ENCODE peak calls at places on chromosomes 2 and 18, in ten cellular contexts. One of them, this sample, is unnamed.
A peak's percentile ranks its signal among the peaks of the same experiment; 100 is the strongest.

GRCh38 chr2:42796427-42797248 is 4.3 kb upstream of the HAAO start:
- DNase-seq in lung microvascular endothelial cell: no peak
- DNase-seq in germinal center: no peak
- DNase-seq in fibroblast of pulmonary artery: no peak
- DNase-seq in 8988T: no peak
- DNase-seq in activated CD4-positive, alpha-beta T cell treated with anti-CD3 and anti-CD28 coated beads for 24 hours: no peak
- DNase-seq in activated CD8-positive, alpha-beta memory T cell treated with anti-CD3 and anti-CD28 coated beads, Interleukin-2, amount 50 U/mL, for 48 hours: no peak
- DNase-seq in glutamatergic neuron: no peak
- DNase-seq in HT-29: no peak
- DNase-seq in nucleus accumbens: no peak
- DNase-seq in this sample: no peak

GRCh38 chr2:241612156-241613017 is 24.6 kb downstream of the THAP4 start:
- DNase-seq in lung microvascular endothelial cell: no peak
- DNase-seq in germinal center: no peak
- DNase-seq in fibroblast of pulmonary artery: peak; percentile 24
- DNase-seq in 8988T: no peak
- DNase-seq in activated CD4-positive, alpha-beta T cell treated with anti-CD3 and anti-CD28 coated beads for 24 hours: no peak
- DNase-seq in activated CD8-positive, alpha-beta memory T cell treated with anti-CD3 and anti-CD28 coated beads, Interleukin-2, amount 50 U/mL, for 48 hours: no peak
- DNase-seq in glutamatergic neuron: no peak
- DNase-seq in HT-29: no peak
- DNase-seq in nucleus accumbens: no peak
- DNase-seq in this sample: no peak

GRCh38 chr2:22992446-22992845 is 392.5 kb upstream of the KLHL29 start:
- DNase-seq in lung microvascular endothelial cell: no peak
- DNase-seq in germinal center: no peak
- DNase-seq in fibroblast of pulmonary artery: no peak
- DNase-seq in 8988T: no peak
- DNase-seq in activated CD4-positive, alpha-beta T cell treated with anti-CD3 and anti-CD28 coated beads for 24 hours: no peak
- DNase-seq in activated CD8-positive, alpha-beta memory T cell treated with anti-CD3 and anti-CD28 coated beads, Interleukin-2, amount 50 U/mL, for 48 hours: no peak
- DNase-seq in glutamatergic neuron: no peak
- DNase-seq in HT-29: no peak
- DNase-seq in nucleus accumbens: no peak
- DNase-seq in this sample: no peak

GRCh38 chr2:182541268-182541667 is 114.4 kb upstream of the PDE1A start:
- DNase-seq in lung microvascular endothelial cell: peak; percentile 20
- DNase-seq in germinal center: no peak
- DNase-seq in fibroblast of pulmonary artery: no peak
- DNase-seq in 8988T: no peak
- DNase-seq in activated CD4-positive, alpha-beta T cell treated with anti-CD3 and anti-CD28 coated beads for 24 hours: no peak
- DNase-seq in activated CD8-positive, alpha-beta memory T cell treated with anti-CD3 and anti-CD28 coated beads, Interleukin-2, amount 50 U/mL, for 48 hours: no peak
- DNase-seq in glutamatergic neuron: no peak
- DNase-seq in HT-29: no peak
- DNase-seq in nucleus accumbens: no peak
- DNase-seq in this sample: no peak

GRCh38 chr2:233974530-233975071 is 57.4 kb downstream of the TRPM8 start:
- DNase-seq in lung microvascular endothelial cell: peak; percentile 93
- DNase-seq in germinal center: no peak
- DNase-seq in fibroblast of pulmonary artery: peak; percentile 87
- DNase-seq in 8988T: peak; percentile 92
- DNase-seq in activated CD4-positive, alpha-beta T cell treated with anti-CD3 and anti-CD28 coated beads for 24 hours: no peak
- DNase-seq in activated CD8-positive, alpha-beta memory T cell treated with anti-CD3 and anti-CD28 coated beads, Interleukin-2, amount 50 U/mL, for 48 hours: peak; percentile 62
- DNase-seq in glutamatergic neuron: no peak
- DNase-seq in HT-29: peak; percentile 43
- DNase-seq in nucleus accumbens: no peak
- DNase-seq in this sample: peak; percentile 100

GRCh38 chr2:229133155-229133772 is 137.8 kb downstream of the PID1 start:
- DNase-seq in lung microvascular endothelial cell: peak; percentile 21
- DNase-seq in germinal center: no peak
- DNase-seq in fibroblast of pulmonary artery: peak; percentile 76
- DNase-seq in 8988T: peak; percentile 8
- DNase-seq in activated CD4-positive, alpha-beta T cell treated with anti-CD3 and anti-CD28 coated beads for 24 hours: no peak
- DNase-seq in activated CD8-positive, alpha-beta memory T cell treated with anti-CD3 and anti-CD28 coated beads, Interleukin-2, amount 50 U/mL, for 48 hours: no peak
- DNase-seq in glutamatergic neuron: no peak
- DNase-seq in HT-29: peak; percentile 64
- DNase-seq in nucleus accumbens: no peak
- DNase-seq in this sample: peak; percentile 78

GRCh38 chr2:85765081-85765731 is 11.4 kb downstream of the ATOH8 start:
- DNase-seq in lung microvascular endothelial cell: peak; percentile 37
- DNase-seq in germinal center: no peak
- DNase-seq in fibroblast of pulmonary artery: no peak
- DNase-seq in 8988T: no peak
- DNase-seq in activated CD4-positive, alpha-beta T cell treated with anti-CD3 and anti-CD28 coated beads for 24 hours: no peak
- DNase-seq in activated CD8-positive, alpha-beta memory T cell treated with anti-CD3 and anti-CD28 coated beads, Interleukin-2, amount 50 U/mL, for 48 hours: no peak
- DNase-seq in glutamatergic neuron: no peak
- DNase-seq in HT-29: no peak
- DNase-seq in nucleus accumbens: no peak
- DNase-seq in this sample: peak; percentile 61

GRCh38 chr18:43422483-43422882 is 145.2 kb upstream of the SYT4 start:
- DNase-seq in lung microvascular endothelial cell: no peak
- DNase-seq in germinal center: no peak
- DNase-seq in fibroblast of pulmonary artery: no peak
- DNase-seq in 8988T: no peak
- DNase-seq in activated CD4-positive, alpha-beta T cell treated with anti-CD3 and anti-CD28 coated beads for 24 hours: no peak
- DNase-seq in activated CD8-positive, alpha-beta memory T cell treated with anti-CD3 and anti-CD28 coated beads, Interleukin-2, amount 50 U/mL, for 48 hours: no peak
- DNase-seq in glutamatergic neuron: peak; percentile 35
- DNase-seq in HT-29: peak; percentile 18
- DNase-seq in nucleus accumbens: no peak
- DNase-seq in this sample: peak; percentile 0

GRCh38 chr2:232418466-232419244 is 12.0 kb downstream of the ALPG start:
- DNase-seq in lung microvascular endothelial cell: no peak
- DNase-seq in germinal center: no peak
- DNase-seq in fibroblast of pulmonary artery: peak; percentile 3
- DNase-seq in 8988T: peak; percentile 24
- DNase-seq in activated CD4-positive, alpha-beta T cell treated with anti-CD3 and anti-CD28 coated beads for 24 hours: peak; percentile 20
- DNase-seq in activated CD8-positive, alpha-beta memory T cell treated with anti-CD3 and anti-CD28 coated beads, Interleukin-2, amount 50 U/mL, for 48 hours: no peak
- DNase-seq in glutamatergic neuron: peak; percentile 70
- DNase-seq in HT-29: no peak
- DNase-seq in nucleus accumbens: no peak
- DNase-seq in this sample: no peak

GRCh38 chr2:37084797-37085196 is 479 bp downstream of the GPATCH11 start:
- DNase-seq in lung microvascular endothelial cell: no peak
- DNase-seq in germinal center: peak; percentile 8
- DNase-seq in fibroblast of pulmonary artery: no peak
- DNase-seq in 8988T: no peak
- DNase-seq in activated CD4-positive, alpha-beta T cell treated with anti-CD3 and anti-CD28 coated beads for 24 hours: no peak
- DNase-seq in activated CD8-positive, alpha-beta memory T cell treated with anti-CD3 and anti-CD28 coated beads, Interleukin-2, amount 50 U/mL, for 48 hours: no peak
- DNase-seq in glutamatergic neuron: no peak
- DNase-seq in HT-29: no peak
- DNase-seq in nucleus accumbens: no peak
- DNase-seq in this sample: no peak

GRCh38 chr2:146837857-146838256 is 1007.0 kb upstream of the ACVR2A start:
- DNase-seq in lung microvascular endothelial cell: peak; percentile 41
- DNase-seq in germinal center: no peak
- DNase-seq in fibroblast of pulmonary artery: peak; percentile 24
- DNase-seq in 8988T: no peak
- DNase-seq in activated CD4-positive, alpha-beta T cell treated with anti-CD3 and anti-CD28 coated beads for 24 hours: no peak
- DNase-seq in activated CD8-positive, alpha-beta memory T cell treated with anti-CD3 and anti-CD28 coated beads, Interleukin-2, amount 50 U/mL, for 48 hours: no peak
- DNase-seq in glutamatergic neuron: no peak
- DNase-seq in HT-29: peak; percentile 4
- DNase-seq in nucleus accumbens: no peak
- DNase-seq in this sample: no peak

GRCh38 chr2:128578406-128579385 is 260.0 kb upstream of the HS6ST1 start:
- DNase-seq in lung microvascular endothelial cell: no peak
- DNase-seq in germinal center: no peak
- DNase-seq in fibroblast of pulmonary artery: no peak
- DNase-seq in 8988T: no peak
- DNase-seq in activated CD4-positive, alpha-beta T cell treated with anti-CD3 and anti-CD28 coated beads for 24 hours: no peak
- DNase-seq in activated CD8-positive, alpha-beta memory T cell treated with anti-CD3 and anti-CD28 coated beads, Interleukin-2, amount 50 U/mL, for 48 hours: no peak
- DNase-seq in glutamatergic neuron: no peak
- DNase-seq in HT-29: no peak
- DNase-seq in nucleus accumbens: no peak
- DNase-seq in this sample: no peak

GRCh38 chr2:63734510-63734909 is 107.2 kb upstream of the UGP2 start:
- DNase-seq in lung microvascular endothelial cell: no peak
- DNase-seq in germinal center: no peak
- DNase-seq in fibroblast of pulmonary artery: peak; percentile 28
- DNase-seq in 8988T: no peak
- DNase-seq in activated CD4-positive, alpha-beta T cell treated with anti-CD3 and anti-CD28 coated beads for 24 hours: no peak
- DNase-seq in activated CD8-positive, alpha-beta memory T cell treated with anti-CD3 and anti-CD28 coated beads, Interleukin-2, amount 50 U/mL, for 48 hours: no peak
- DNase-seq in glutamatergic neuron: no peak
- DNase-seq in HT-29: no peak
- DNase-seq in nucleus accumbens: no peak
- DNase-seq in this sample: no peak

GRCh38 chr2:217911283-217911965 is 91.4 kb downstream of the TNS1 start:
- DNase-seq in lung microvascular endothelial cell: no peak
- DNase-seq in germinal center: no peak
- DNase-seq in fibroblast of pulmonary artery: no peak
- DNase-seq in 8988T: no peak
- DNase-seq in activated CD4-positive, alpha-beta T cell treated with anti-CD3 and anti-CD28 coated beads for 24 hours: no peak
- DNase-seq in activated CD8-positive, alpha-beta memory T cell treated with anti-CD3 and anti-CD28 coated beads, Interleukin-2, amount 50 U/mL, for 48 hours: no peak
- DNase-seq in glutamatergic neuron: no peak
- DNase-seq in HT-29: no peak
- DNase-seq in nucleus accumbens: no peak
- DNase-seq in this sample: no peak

GRCh38 chr2:85273732-85274731 is 53.8 kb downstream of the TGOLN2 start:
- DNase-seq in lung microvascular endothelial cell: peak; percentile 67
- DNase-seq in germinal center: no peak
- DNase-seq in fibroblast of pulmonary artery: peak; percentile 77
- DNase-seq in 8988T: no peak
- DNase-seq in activated CD4-positive, alpha-beta T cell treated with anti-CD3 and anti-CD28 coated beads for 24 hours: no peak
- DNase-seq in activated CD8-positive, alpha-beta memory T cell treated with anti-CD3 and anti-CD28 coated beads, Interleukin-2, amount 50 U/mL, for 48 hours: no peak
- DNase-seq in glutamatergic neuron: no peak
- DNase-seq in HT-29: peak; percentile 20
- DNase-seq in nucleus accumbens: no peak
- DNase-seq in this sample: peak; percentile 66

GRCh38 chr2:70983506-70984227 is 5.2 kb downstream of the ANKRD53 start:
- DNase-seq in lung microvascular endothelial cell: no peak
- DNase-seq in germinal center: no peak
- DNase-seq in fibroblast of pulmonary artery: no peak
- DNase-seq in 8988T: no peak
- DNase-seq in activated CD4-positive, alpha-beta T cell treated with anti-CD3 and anti-CD28 coated beads for 24 hours: no peak
- DNase-seq in activated CD8-positive, alpha-beta memory T cell treated with anti-CD3 and anti-CD28 coated beads, Interleukin-2, amount 50 U/mL, for 48 hours: peak; percentile 37
- DNase-seq in glutamatergic neuron: no peak
- DNase-seq in HT-29: no peak
- DNase-seq in nucleus accumbens: no peak
- DNase-seq in this sample: no peak

GRCh38 chr2:223734346-223734745 is 103.0 kb downstream of the AP1S3 start:
- DNase-seq in lung microvascular endothelial cell: no peak
- DNase-seq in germinal center: no peak
- DNase-seq in fibroblast of pulmonary artery: peak; percentile 65
- DNase-seq in 8988T: no peak
- DNase-seq in activated CD4-positive, alpha-beta T cell treated with anti-CD3 and anti-CD28 coated beads for 24 hours: no peak
- DNase-seq in activated CD8-positive, alpha-beta memory T cell treated with anti-CD3 and anti-CD28 coated beads, Interleukin-2, amount 50 U/mL, for 48 hours: no peak
- DNase-seq in glutamatergic neuron: no peak
- DNase-seq in HT-29: no peak
- DNase-seq in nucleus accumbens: no peak
- DNase-seq in this sample: no peak

GRCh38 chr2:74458957-74459290 is 686 bp downstream of the WBP1 start:
- DNase-seq in lung microvascular endothelial cell: no peak
- DNase-seq in germinal center: no peak
- DNase-seq in fibroblast of pulmonary artery: no peak
- DNase-seq in 8988T: no peak
- DNase-seq in activated CD4-positive, alpha-beta T cell treated with anti-CD3 and anti-CD28 coated beads for 24 hours: no peak
- DNase-seq in activated CD8-positive, alpha-beta memory T cell treated with anti-CD3 and anti-CD28 coated beads, Interleukin-2, amount 50 U/mL, for 48 hours: no peak
- DNase-seq in glutamatergic neuron: no peak
- DNase-seq in HT-29: no peak
- DNase-seq in nucleus accumbens: no peak
- DNase-seq in this sample: no peak

GRCh38 chr2:226661789-226662545 is 137.7 kb downstream of the IRS1 start:
- DNase-seq in lung microvascular endothelial cell: peak; percentile 88
- DNase-seq in germinal center: no peak
- DNase-seq in fibroblast of pulmonary artery: peak; percentile 98
- DNase-seq in 8988T: peak; percentile 21
- DNase-seq in activated CD4-positive, alpha-beta T cell treated with anti-CD3 and anti-CD28 coated beads for 24 hours: no peak
- DNase-seq in activated CD8-positive, alpha-beta memory T cell treated with anti-CD3 and anti-CD28 coated beads, Interleukin-2, amount 50 U/mL, for 48 hours: no peak
- DNase-seq in glutamatergic neuron: no peak
- DNase-seq in HT-29: peak; percentile 81
- DNase-seq in nucleus accumbens: no peak
- DNase-seq in this sample: peak; percentile 99

GRCh38 chr2:1972948-1973347 is 228.6 kb upstream of the PXDN start:
- DNase-seq in lung microvascular endothelial cell: no peak
- DNase-seq in germinal center: no peak
- DNase-seq in fibroblast of pulmonary artery: peak; percentile 9
- DNase-seq in 8988T: no peak
- DNase-seq in activated CD4-positive, alpha-beta T cell treated with anti-CD3 and anti-CD28 coated beads for 24 hours: no peak
- DNase-seq in activated CD8-positive, alpha-beta memory T cell treated with anti-CD3 and anti-CD28 coated beads, Interleukin-2, amount 50 U/mL, for 48 hours: no peak
- DNase-seq in glutamatergic neuron: no peak
- DNase-seq in HT-29: no peak
- DNase-seq in nucleus accumbens: no peak
- DNase-seq in this sample: no peak